ENCODE peak calls at places on chromosomes 12 and 14, in nine cellular contexts. D, A, E, T, L, P, C, B and I are unnamed samples.
A peak's percentile ranks its signal among the peaks of the same experiment; 100 is the strongest.

GRCh38 chr12:96399081-96399918 is 939 bp downstream of the CDK17 start:
- DNase-seq in D (peak; percentile 41), A (peak; percentile 47), E (peak; percentile 76), T (peak; percentile 42), L (peak; percentile 53), P (no peak), C (peak; percentile 83), B (peak; percentile 70), I (peak; percentile 95)

GRCh38 chr12:116336542-116337065 is 59.1 kb upstream of the MED13L start:
- DNase-seq in D (no peak), A (no peak), E (no peak), T (no peak), L (no peak), P (no peak), C (no peak), B (peak; percentile 31), I (no peak)

GRCh38 chr12:131499160-131499863 is 211.6 kb upstream of the SFSWAP start:
- DNase-seq in D (no peak), A (no peak), E (no peak), T (no peak), L (no peak), P (no peak), C (no peak), B (no peak), I (no peak)

GRCh38 chr12:55933158-55933798 is 2.3 kb downstream of the DGKA start:
- DNase-seq in D (no peak), A (no peak), E (peak; percentile 50), T (no peak), L (no peak), P (no peak), C (no peak), B (peak; percentile 35), I (no peak)

GRCh38 chr12:77102691-77103090 is 37.3 kb upstream of the E2F7 start:
- DNase-seq in D (no peak), A (no peak), E (peak; percentile 55), T (no peak), L (no peak), P (no peak), C (no peak), B (no peak), I (no peak)

GRCh38 chr14:91466192-91466591 is 43.9 kb downstream of the PPP4R3A start:
- DNase-seq in D (no peak), A (no peak), E (no peak), T (no peak), L (no peak), P (no peak), C (no peak), B (no peak), I (no peak)

GRCh38 chr12:47110706-47111391 is 31.1 kb upstream of the AMIGO2 start:
- DNase-seq in D (no peak), A (no peak), E (no peak), T (no peak), L (no peak), P (no peak), C (no peak), B (no peak), I (no peak)

GRCh38 chr14:75769047-75769685 is 108.1 kb downstream of the TTLL5 start:
- DNase-seq in D (no peak), A (no peak), E (peak; percentile 25), T (no peak), L (no peak), P (no peak), C (no peak), B (no peak), I (no peak)

GRCh38 chr12:102349079-102349478 is 131.3 kb downstream of the IGF1 start:
- DNase-seq in D (no peak), A (no peak), E (no peak), T (no peak), L (no peak), P (no peak), C (no peak), B (no peak), I (peak; percentile 47)

GRCh38 chr12:122886851-122887816 is 8.8 kb downstream of the VPS37B start:
- DNase-seq in D (no peak), A (no peak), E (no peak), T (no peak), L (no peak), P (peak; percentile 83), C (no peak), B (peak; percentile 46), I (no peak)